ENCODE peak calls at places on chromosome 4, in nine cellular contexts. S is dorsolateral prefrontal cortex; Q is stimulated activated CD4-positive, alpha-beta T cell treated with anti-CD3 and anti-CD28 coated beads, Interleukin-4, amount 100 ng/mL, for 24 hours; R is RCC 7860; X is lower lobe of right lung; E is effector CD4-positive, alpha-beta T cell; M is stromal cell of bone marrow; D is activated CD8-positive, alpha-beta memory T cell treated with anti-CD3 and anti-CD28 coated beads for 48 hours; Y is activated naive CD8-positive, alpha-beta T cell treated with anti-CD3 and anti-CD28 coated beads, Interleukin-2, amount 50 U/mL, for 16 hours. V is an unnamed sample.

GRCh38 chr4:142516686-142517145 is 329.4 kb downstream of the INPP4B start:
- DNase-seq in S (no peak), Q (no peak), R (no peak), X (no peak), E (no peak), M (no peak), D (no peak), Y (no peak), V (no peak)

GRCh38 chr4:38644201-38644600 is 19.8 kb upstream of the KLF3 start:
- DNase-seq in S (no peak), Q (no peak), R (no peak), X (no peak), E (no peak), M (no peak), D (no peak), Y (no peak), V (no peak)

GRCh38 chr4:69167300-69167699 is 47.2 kb downstream of the UGT2B11 start:
- DNase-seq in S (no peak), Q (no peak), R (peak), X (no peak), E (no peak), M (no peak), D (no peak), Y (no peak), V (peak)

GRCh38 chr4:1351854-1352633 is 5.0 kb downstream of the UVSSA start:
- DNase-seq in S (peak), Q (peak), R (peak), X (peak), E (peak), M (peak), D (peak), Y (peak), V (peak)

GRCh38 chr4:6768539-6768905 is 14.0 kb upstream of the KIAA0232 start:
- DNase-seq in S (no peak), Q (no peak), R (no peak), X (peak), E (no peak), M (peak), D (no peak), Y (no peak), V (no peak)

GRCh38 chr4:141885112-141885511 is 248.7 kb downstream of the IL15 start:
- DNase-seq in S (no peak), Q (no peak), R (no peak), X (no peak), E (no peak), M (no peak), D (no peak), Y (no peak), V (no peak)

GRCh38 chr4:141246683-141247429 is 26.2 kb downstream of the ZNF330 start:
- DNase-seq in S (no peak), Q (no peak), R (no peak), X (no peak), E (no peak), M (no peak), D (no peak), Y (no peak), V (no peak)

GRCh38 chr4:118964891-118965411 is 76.3 kb downstream of the SYNPO2 start:
- DNase-seq in S (no peak), Q (no peak), R (no peak), X (no peak), E (no peak), M (no peak), D (no peak), Y (no peak), V (no peak)

GRCh38 chr4:107579099-107579498 is 140.9 kb downstream of the PAPSS1 start:
- DNase-seq in S (no peak), Q (no peak), R (no peak), X (no peak), E (no peak), M (no peak), D (no peak), Y (no peak), V (no peak)

GRCh38 chr4:122591196-122591595 is 29.7 kb downstream of the IL21 start:
- DNase-seq in S (no peak), Q (no peak), R (no peak), X (no peak), E (no peak), M (no peak), D (no peak), Y (no peak), V (no peak)

GRCh38 chr4:77188498-77189187 is 31.6 kb downstream of the CCNG2 start:
- DNase-seq in S (no peak), Q (no peak), R (no peak), X (no peak), E (no peak), M (no peak), D (no peak), Y (no peak), V (no peak)

GRCh38 chr4:21543514-21543913 is 405.1 kb downstream of the KCNIP4 start:
- DNase-seq in S (no peak), Q (no peak), R (no peak), X (no peak), E (no peak), M (no peak), D (no peak), Y (no peak), V (no peak)

GRCh38 chr4:186557486-186557885 is 2.1 kb upstream of the MTNR1A start:
- DNase-seq in S (no peak), Q (no peak), R (no peak), X (no peak), E (no peak), M (peak), D (no peak), Y (no peak), V (peak)

GRCh38 chr4:13534344-13535063 is 9.8 kb downstream of the NKX3-2 start:
- DNase-seq in S (no peak), Q (no peak), R (no peak), X (no peak), E (no peak), M (no peak), D (no peak), Y (no peak), V (no peak)

GRCh38 chr4:169117591-169118081 is 107.6 kb upstream of the CBR4 start:
- DNase-seq in S (no peak), Q (no peak), R (no peak), X (no peak), E (no peak), M (peak), D (no peak), Y (no peak), V (no peak)

GRCh38 chr4:24912252-24913098 is at the start of gene CCDC149:
- DNase-seq in S (no peak), Q (no peak), R (peak), X (peak), E (no peak), M (peak), D (no peak), Y (no peak), V (peak)

GRCh38 chr4:169150806-169151205 is 120.0 kb downstream of the SH3RF1 start:
- DNase-seq in S (no peak), Q (no peak), R (no peak), X (no peak), E (no peak), M (no peak), D (no peak), Y (no peak), V (no peak)

GRCh38 chr4:38948551-38948950 is 80.9 kb downstream of the FAM114A1 start:
- DNase-seq in S (peak), Q (no peak), R (peak), X (no peak), E (no peak), M (peak), D (no peak), Y (no peak), V (peak)

GRCh38 chr4:17967078-17967477 is 54.5 kb downstream of the LCORL start:
- DNase-seq in S (no peak), Q (no peak), R (no peak), X (no peak), E (no peak), M (no peak), D (no peak), Y (no peak), V (no peak)

GRCh38 chr4:6779667-6780565 is 2.6 kb upstream of the KIAA0232 start:
- DNase-seq in S (peak), Q (no peak), R (no peak), X (no peak), E (no peak), M (no peak), D (no peak), Y (no peak), V (no peak)

GRCh38 chr4:545612-546011 is 30.5 kb downstream of the TMEM271 start:
- DNase-seq in S (no peak), Q (no peak), R (no peak), X (no peak), E (no peak), M (no peak), D (no peak), Y (no peak), V (no peak)

GRCh38 chr4:1910643-1911042 is 39.5 kb downstream of the NSD2 start:
- DNase-seq in S (peak), Q (peak), R (peak), X (no peak), E (no peak), M (peak), D (no peak), Y (no peak), V (peak)

GRCh38 chr4:112152496-112152895 is 7.2 kb downstream of the FAM241A start:
- DNase-seq in S (no peak), Q (no peak), R (no peak), X (no peak), E (no peak), M (no peak), D (no peak), Y (no peak), V (no peak)

GRCh38 chr4:145279122-145279960 is 99.0 kb upstream of the OTUD4 start:
- DNase-seq in S (no peak), Q (no peak), R (peak), X (no peak), E (no peak), M (peak), D (no peak), Y (no peak), V (no peak)

V was measured in ACHN.